ENCODE peak calls at places on chromosome 17, in ten cellular contexts. R, X, C, N, A, W, U, V, Z and K are unnamed samples. For H3K36me3 and H3K4me1, the result is how much of the 10 kb centered on the place peaks cover.

GRCh38 chr17:31313982-31314787 is at the start of gene EVI2B:
- DNase-seq in R (no peak), X (peak), C (peak), N (no peak), A (peak), W (no peak), U (peak), V (no peak), Z (no peak), K (no peak)

GRCh38 chr17:70278846-70279465 is 109.6 kb downstream of the KCNJ2 start:
- DNase-seq in R (no peak), X (no peak), C (no peak), N (no peak), A (no peak), W (no peak), U (no peak), V (no peak), Z (no peak), K (no peak)

GRCh38 chr17:73349138-73349537 is 37.3 kb upstream of the CDC42EP4 start:
- DNase-seq in R (peak), X (no peak), C (no peak), N (no peak), A (no peak), W (no peak), U (no peak), V (no peak), Z (no peak), K (peak)

GRCh38 chr17:66930933-66931332 is 33.6 kb upstream of the CACNG4 start:
- DNase-seq in R (peak), X (peak), C (peak), N (no peak), A (no peak), W (no peak), U (no peak), V (no peak), Z (no peak), K (peak)

GRCh38 chr17:6241381-6241780 is 171.2 kb downstream of the WSCD1 start:
- DNase-seq in R (peak), X (no peak), C (no peak), N (no peak), A (no peak), W (peak), U (no peak), V (no peak), Z (no peak), K (peak)

GRCh38 chr17:66775262-66775661 is 59.7 kb upstream of the CACNG5 start:
- DNase-seq in R (peak), X (no peak), C (peak), N (no peak), A (no peak), W (no peak), U (no peak), V (no peak), Z (no peak), K (peak)

GRCh38 chr17:82287849-82288601 is 14.5 kb upstream of the CSNK1D start:
- DNase-seq in R (no peak), X (peak), C (no peak), N (peak), A (no peak), W (no peak), U (no peak), V (peak), Z (peak), K (no peak)

GRCh38 chr17:49422714-49423113 is 8.0 kb upstream of the PHB1 start:
- DNase-seq in R (no peak), X (no peak), C (no peak), N (no peak), A (no peak), W (no peak), U (no peak), V (no peak), Z (no peak), K (no peak)

GRCh38 chr17:42252528-42253172 is 23.5 kb downstream of the STAT5B start:
- DNase-seq in R (no peak), X (no peak), C (no peak), N (no peak), A (no peak), W (no peak), U (peak), V (no peak), Z (no peak), K (no peak)

GRCh38 chr17:19755821-19756510 is 7.9 kb upstream of the ALDH3A1 start:
- DNase-seq in R (no peak), X (no peak), C (no peak), N (no peak), A (no peak), W (no peak), U (no peak), V (no peak), Z (no peak), K (peak)
- H3K36me3 ChIP-seq in R (under half), X (under half), C (under half), N (under half), A (under half), W (under half), U (under half), V (under half), Z (under half), K (under half)

GRCh38 chr17:58082870-58083490 is at the start of gene DYNLL2:
- DNase-seq in R (peak), X (peak), C (peak), N (peak), A (peak), W (peak), U (peak), V (peak), Z (peak), K (peak)

GRCh38 chr17:58084317-58084981 is 1.2 kb downstream of the DYNLL2 start:
- DNase-seq in R (peak), X (peak), C (peak), N (peak), A (peak), W (no peak), U (peak), V (peak), Z (peak), K (peak)

GRCh38 chr17:58083491-58084316 is 485 bp downstream of the DYNLL2 start:
- DNase-seq in R (peak), X (peak), C (peak), N (peak), A (peak), W (no peak), U (peak), V (peak), Z (peak), K (peak)

GRCh38 chr17:58086953-58087352 is 3.7 kb downstream of the DYNLL2 start:
- DNase-seq in R (no peak), X (no peak), C (no peak), N (no peak), A (no peak), W (no peak), U (no peak), V (no peak), Z (no peak), K (peak)

DNA sequence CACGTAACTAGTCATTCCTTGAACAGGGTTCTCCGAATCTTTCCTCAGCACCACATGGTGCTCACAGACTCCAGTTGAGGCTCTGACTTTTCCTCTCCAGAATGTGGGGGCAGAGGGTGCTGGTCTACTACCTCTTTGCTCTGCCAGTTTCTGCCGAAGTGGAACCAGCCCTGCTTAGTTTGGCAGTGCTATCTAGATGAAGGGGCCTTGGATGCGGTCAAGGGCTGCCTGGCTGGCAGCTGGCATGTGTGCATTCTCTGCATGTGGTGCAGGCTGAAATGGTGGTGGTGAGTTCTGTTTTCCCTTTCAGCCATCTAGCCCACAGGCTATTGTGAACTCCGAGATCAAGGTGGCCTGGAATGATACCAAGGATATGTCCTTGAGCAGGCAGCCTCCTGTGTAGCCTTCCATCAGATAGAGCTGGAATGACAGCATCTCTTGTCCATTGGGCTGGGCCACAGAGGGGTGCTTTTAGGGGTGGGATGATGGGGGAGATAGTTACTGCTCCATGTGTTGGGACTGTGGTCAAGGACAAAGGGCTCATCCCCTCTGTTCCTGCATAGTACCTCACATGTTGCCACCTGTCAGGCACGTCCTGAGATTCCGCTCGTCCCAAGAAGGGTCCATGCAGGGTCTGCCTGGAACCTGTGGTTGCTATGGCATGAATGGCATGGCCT is 2.0 kb downstream of the DYNLL2 start:
- DNase-seq in R (no peak), X (no peak), C (no peak), N (no peak), A (no peak), W (no peak), U (peak), V (no peak), Z (no peak), K (peak)
- H3K4me3 ChIP-seq in R (no peak), X (peak), C (peak), N (peak), A (peak), W (peak), U (peak), V (peak), Z (peak), K (peak)

GRCh38 chr17:78360371-78361226 is 722 bp upstream of the SOCS3 start:
- DNase-seq in R (peak), X (peak), C (peak), N (peak), A (peak), W (peak), U (peak), V (peak), Z (peak), K (peak)
- H3K4me1 ChIP-seq in R (under half), X (under half), C (under half), N (under half), A (under half), W (under half), U (under half), V (under half), Z (half or more), K (under half)

GRCh38 chr17:44864831-44865230 is 17.1 kb downstream of the HIGD1B start:
- DNase-seq in R (no peak), X (no peak), C (no peak), N (no peak), A (no peak), W (no peak), U (no peak), V (no peak), Z (no peak), K (no peak)

GRCh38 chr17:44865231-44865660 is 17.6 kb downstream of the HIGD1B start:
- DNase-seq in R (peak), X (peak), C (peak), N (peak), A (peak), W (peak), U (peak), V (peak), Z (peak), K (peak)

GRCh38 chr17:44863254-44863918 is 15.7 kb downstream of the HIGD1B start:
- DNase-seq in R (no peak), X (peak), C (no peak), N (no peak), A (no peak), W (no peak), U (no peak), V (no peak), Z (no peak), K (no peak)

GRCh38 chr17:44867841-44868240 is 20.2 kb downstream of the HIGD1B start:
- DNase-seq in R (no peak), X (no peak), C (no peak), N (no peak), A (no peak), W (no peak), U (no peak), V (no peak), Z (no peak), K (no peak)

DNA sequence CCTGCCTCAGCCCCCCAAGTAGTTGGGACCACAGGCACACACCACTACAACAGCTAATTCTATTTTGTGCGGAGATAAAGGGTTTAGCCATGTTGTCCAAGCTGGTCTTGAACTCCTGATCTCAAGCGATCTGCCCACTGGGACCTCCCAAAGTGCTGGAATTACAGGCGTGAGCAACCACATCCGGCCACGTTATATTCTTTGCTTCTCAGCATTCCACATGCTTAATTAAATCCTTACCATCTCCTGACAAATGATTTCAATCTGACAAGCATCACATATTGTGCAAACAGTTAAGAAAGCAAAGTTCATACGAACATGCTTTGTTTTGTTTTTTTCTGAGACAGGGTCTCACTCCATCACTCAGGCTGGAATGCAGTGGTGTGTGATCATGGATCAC is 18.2 kb downstream of the HIGD1B start:
- DNase-seq in R (no peak), X (no peak), C (no peak), N (no peak), A (no peak), W (no peak), U (peak), V (no peak), Z (no peak), K (no peak)
- H3K36me3 ChIP-seq in R (under half), X (under half), C (half or more), N (half or more), A (half or more), W (half or more), U (under half), V (under half), Z (half or more), K (half or more)